ENCODE peak calls at places on chromosomes 12 and 14, in ten cellular contexts. B is pancreas, R is MG63, A is GM12865, G is mucosa of descending colon, L is cardiac fibroblast, W is GM12878, U is upper lobe of right lung, H is fibroblast of pulmonary artery, Z is AG10803. C is an unnamed sample.

GRCh38 chr12:47900480-47901129 is 4.2 kb downstream of the VDR start:
- DNase-seq in B (peak), R (no peak), A (peak), G (peak), L (peak), W (no peak), U (peak), H (no peak), Z (peak), C (no peak)

GRCh38 chr14:97485172-97485571 is 688.0 kb downstream of the VRK1 start:
- DNase-seq in B (no peak), R (no peak), A (peak), G (no peak), L (no peak), W (no peak), U (no peak), H (no peak), Z (no peak), C (no peak)

GRCh38 chr14:56390859-56391258 is 188.7 kb upstream of the TMEM260 start:
- DNase-seq in B (no peak), R (no peak), A (no peak), G (no peak), L (no peak), W (no peak), U (no peak), H (no peak), Z (no peak), C (no peak)

GRCh38 chr14:54383811-54384210 is 13.0 kb upstream of the CDKN3 start:
- DNase-seq in B (no peak), R (no peak), A (no peak), G (no peak), L (no peak), W (no peak), U (no peak), H (no peak), Z (no peak), C (no peak)

GRCh38 chr14:64748521-64748920 is 44.3 kb downstream of the PLEKHG3 start:
- DNase-seq in B (no peak), R (no peak), A (no peak), G (no peak), L (no peak), W (no peak), U (no peak), H (no peak), Z (no peak), C (no peak)

GRCh38 chr12:1612196-1612595 is 16.8 kb upstream of the WNT5B start:
- DNase-seq in B (no peak), R (no peak), A (no peak), G (no peak), L (no peak), W (no peak), U (no peak), H (no peak), Z (peak), C (no peak)

GRCh38 chr12:22275847-22276246 is 58.7 kb downstream of the ST8SIA1 start:
- DNase-seq in B (no peak), R (peak), A (no peak), G (peak), L (peak), W (no peak), U (peak), H (peak), Z (peak), C (peak)

GRCh38 chr12:27237790-27238771 is 6.0 kb upstream of the STK38L start:
- DNase-seq in B (no peak), R (no peak), A (peak), G (no peak), L (peak), W (peak), U (no peak), H (peak), Z (no peak), C (no peak)

GRCh38 chr14:74604896-74605295 is 7.1 kb downstream of the LTBP2 start:
- DNase-seq in B (no peak), R (no peak), A (no peak), G (no peak), L (no peak), W (no peak), U (no peak), H (no peak), Z (peak), C (no peak)

GRCh38 chr12:13670249-13670648 is 311.2 kb downstream of the GRIN2B start:
- DNase-seq in B (no peak), R (no peak), A (no peak), G (no peak), L (no peak), W (no peak), U (no peak), H (no peak), Z (no peak), C (no peak)

GRCh38 chr14:55297611-55298323 is 26.5 kb downstream of the FBXO34 start:
- DNase-seq in B (no peak), R (no peak), A (peak), G (no peak), L (no peak), W (no peak), U (no peak), H (no peak), Z (no peak), C (no peak)

GRCh38 chr12:21891763-21892217 is 49.4 kb downstream of the ABCC9 start:
- DNase-seq in B (peak), R (no peak), A (no peak), G (no peak), L (no peak), W (no peak), U (no peak), H (peak), Z (no peak), C (no peak)

GRCh38 chr12:73892181-73892580 is 645.5 kb upstream of the ATXN7L3B start:
- DNase-seq in B (no peak), R (no peak), A (no peak), G (no peak), L (peak), W (no peak), U (no peak), H (peak), Z (no peak), C (no peak)

GRCh38 chr12:121513464-121514183 is 67.2 kb downstream of the KDM2B start:
- DNase-seq in B (no peak), R (peak), A (peak), G (peak), L (no peak), W (no peak), U (peak), H (no peak), Z (no peak), C (no peak)

GRCh38 chr12:89875225-89875624 is 166.6 kb upstream of the ATP2B1 start:
- DNase-seq in B (no peak), R (no peak), A (no peak), G (no peak), L (no peak), W (no peak), U (no peak), H (no peak), Z (no peak), C (no peak)

GRCh38 chr12:130213249-130213648 is 51.0 kb downstream of the FZD10 start:
- DNase-seq in B (no peak), R (no peak), A (no peak), G (no peak), L (no peak), W (no peak), U (no peak), H (no peak), Z (no peak), C (no peak)

GRCh38 chr14:92480856-92481255 is 32.7 kb upstream of the RIN3 start:
- DNase-seq in B (no peak), R (no peak), A (no peak), G (no peak), L (no peak), W (no peak), U (no peak), H (no peak), Z (no peak), C (no peak)

GRCh38 chr12:6872073-6873048 is 742 bp downstream of the SPSB2 start:
- DNase-seq in B (peak), R (peak), A (peak), G (peak), L (peak), W (peak), U (peak), H (peak), Z (peak), C (no peak)

GRCh38 chr14:51479584-51480305 is 172.0 kb upstream of the FRMD6 start:
- DNase-seq in B (no peak), R (no peak), A (no peak), G (no peak), L (peak), W (peak), U (no peak), H (peak), Z (peak), C (no peak)

GRCh38 chr12:108629824-108630476 is 3.7 kb downstream of the SELPLG start:
- DNase-seq in B (no peak), R (peak), A (no peak), G (no peak), L (peak), W (no peak), U (peak), H (peak), Z (peak), C (peak)

GRCh38 chr12:114974333-114974732 is 290.4 kb upstream of the TBX3 start:
- DNase-seq in B (no peak), R (no peak), A (no peak), G (no peak), L (no peak), W (no peak), U (no peak), H (no peak), Z (no peak), C (no peak)

GRCh38 chr14:52545584-52546317 is 6.6 kb downstream of the TXNDC16 start:
- DNase-seq in B (no peak), R (no peak), A (no peak), G (no peak), L (no peak), W (no peak), U (no peak), H (no peak), Z (no peak), C (no peak)

GRCh38 chr12:58931518-58931917 is 11.2 kb upstream of the LRIG3 start:
- DNase-seq in B (no peak), R (no peak), A (no peak), G (no peak), L (no peak), W (no peak), U (no peak), H (no peak), Z (no peak), C (no peak)

GRCh38 chr12:29403991-29404390 is 23.0 kb upstream of the ERGIC2 start:
- DNase-seq in B (no peak), R (no peak), A (no peak), G (no peak), L (no peak), W (no peak), U (no peak), H (no peak), Z (no peak), C (no peak)

GRCh38 chr12:133192847-133193246 is 11.6 kb downstream of the ZNF268 start:
- DNase-seq in B (no peak), R (no peak), A (no peak), G (no peak), L (no peak), W (no peak), U (no peak), H (no peak), Z (no peak), C (no peak)

GRCh38 chr12:34625116-34625515 is 602.8 kb downstream of the ALG10 start:
- DNase-seq in B (no peak), R (no peak), A (peak), G (no peak), L (peak), W (no peak), U (no peak), H (no peak), Z (peak), C (no peak)

GRCh38 chr12:12083688-12084087 is 12.9 kb downstream of the BCL2L14 start:
- DNase-seq in B (no peak), R (no peak), A (no peak), G (no peak), L (no peak), W (no peak), U (no peak), H (no peak), Z (no peak), C (no peak)

GRCh38 chr14:65948302-65948701 is 535.8 kb downstream of the FUT8 start:
- DNase-seq in B (no peak), R (no peak), A (no peak), G (no peak), L (no peak), W (no peak), U (no peak), H (no peak), Z (no peak), C (no peak)

GRCh38 chr12:13443028-13443427 is 246.5 kb downstream of the EMP1 start:
- DNase-seq in B (no peak), R (no peak), A (no peak), G (no peak), L (no peak), W (no peak), U (no peak), H (no peak), Z (no peak), C (no peak)

GRCh38 chr12:3132636-3133409 is 55.6 kb downstream of the TSPAN9 start:
- DNase-seq in B (no peak), R (no peak), A (no peak), G (no peak), L (peak), W (no peak), U (no peak), H (peak), Z (peak), C (no peak)

GRCh38 chr12:25585021-25585523 is 32.0 kb upstream of the LMNTD1 start:
- DNase-seq in B (no peak), R (peak), A (no peak), G (no peak), L (peak), W (no peak), U (no peak), H (peak), Z (peak), C (peak)

GRCh38 chr12:34292736-34293625 is 270.7 kb downstream of the ALG10 start:
- DNase-seq in B (peak), R (no peak), A (no peak), G (peak), L (no peak), W (no peak), U (peak), H (no peak), Z (no peak), C (no peak)

GRCh38 chr14:20719777-20720176 is 25.9 kb upstream of the EDDM3A start:
- DNase-seq in B (no peak), R (no peak), A (peak), G (no peak), L (no peak), W (no peak), U (no peak), H (no peak), Z (no peak), C (no peak)

GRCh38 chr12:14572401-14572800 is 4.7 kb upstream of the PLBD1 start:
- DNase-seq in B (no peak), R (no peak), A (peak), G (no peak), L (no peak), W (no peak), U (no peak), H (no peak), Z (no peak), C (no peak)

GRCh38 chr14:43480961-43481360 is 1026.1 kb downstream of the FSCB start:
- DNase-seq in B (no peak), R (no peak), A (no peak), G (no peak), L (no peak), W (no peak), U (no peak), H (no peak), Z (no peak), C (no peak)

GRCh38 chr12:13045816-13046215 is 1.6 kb downstream of the FAM234B start:
- DNase-seq in B (no peak), R (no peak), A (no peak), G (no peak), L (no peak), W (no peak), U (no peak), H (no peak), Z (no peak), C (no peak)

GRCh38 chr12:22172501-22172900 is 126.5 kb downstream of the CMAS start:
- DNase-seq in B (no peak), R (no peak), A (no peak), G (no peak), L (no peak), W (no peak), U (no peak), H (no peak), Z (no peak), C (no peak)

GRCh38 chr12:69583203-69583602 is 2.1 kb upstream of the CCT2 start:
- DNase-seq in B (no peak), R (peak), A (no peak), G (no peak), L (no peak), W (no peak), U (no peak), H (no peak), Z (no peak), C (no peak)

GRCh38 chr14:104282332-104283196 is 144.2 kb downstream of the KIF26A start:
- DNase-seq in B (no peak), R (no peak), A (no peak), G (peak), L (no peak), W (no peak), U (peak), H (no peak), Z (no peak), C (no peak)

DNA sequence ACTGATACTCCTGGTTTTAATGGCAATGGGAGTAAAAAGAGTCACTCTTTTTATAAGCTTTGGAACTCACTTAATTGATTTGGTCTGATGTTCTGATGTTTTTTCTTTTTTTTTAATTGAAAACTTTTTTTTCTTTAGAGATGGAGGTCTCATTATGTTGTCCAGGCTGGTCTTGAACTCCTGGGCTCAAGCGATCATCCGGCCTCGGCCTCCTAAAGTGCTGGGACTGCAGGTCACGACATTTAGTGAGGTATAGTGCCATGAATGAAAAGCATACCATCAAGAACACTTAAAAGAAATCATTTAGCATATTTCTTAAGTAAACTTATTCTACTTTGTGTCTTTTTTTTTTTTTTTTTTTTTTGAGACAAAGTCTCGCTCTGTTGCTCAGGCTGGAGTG is 12.7 kb upstream of the EID3 start:
- DNase-seq in B (no peak), R (no peak), A (no peak), G (no peak), L (no peak), W (no peak), U (no peak), H (no peak), Z (no peak), C (no peak)
- H3K4me3 ChIP-seq in B (no peak), R (peak), A (no peak), G (no peak), L (peak), W (no peak), U (no peak), H (peak), Z (no peak), C (peak)

GRCh38 chr12:67048371-67048770 is 220.8 kb upstream of the CAND1 start:
- DNase-seq in B (no peak), R (no peak), A (no peak), G (no peak), L (no peak), W (no peak), U (no peak), H (no peak), Z (no peak), C (no peak)
- H3K4me3 ChIP-seq in B (no peak), R (no peak), A (no peak), G (no peak), L (no peak), W (no peak), U (no peak), H (no peak), Z (no peak), C (no peak)

GRCh38 chr14:24291446-24292117 is 8.0 kb downstream of the DHRS1 start:
- DNase-seq in B (no peak), R (no peak), A (no peak), G (no peak), L (no peak), W (no peak), U (no peak), H (no peak), Z (no peak), C (no peak)
- H3K4me3 ChIP-seq in B (no peak), R (no peak), A (no peak), G (no peak), L (no peak), W (no peak), U (no peak), H (no peak), Z (no peak), C (no peak)

DNA sequence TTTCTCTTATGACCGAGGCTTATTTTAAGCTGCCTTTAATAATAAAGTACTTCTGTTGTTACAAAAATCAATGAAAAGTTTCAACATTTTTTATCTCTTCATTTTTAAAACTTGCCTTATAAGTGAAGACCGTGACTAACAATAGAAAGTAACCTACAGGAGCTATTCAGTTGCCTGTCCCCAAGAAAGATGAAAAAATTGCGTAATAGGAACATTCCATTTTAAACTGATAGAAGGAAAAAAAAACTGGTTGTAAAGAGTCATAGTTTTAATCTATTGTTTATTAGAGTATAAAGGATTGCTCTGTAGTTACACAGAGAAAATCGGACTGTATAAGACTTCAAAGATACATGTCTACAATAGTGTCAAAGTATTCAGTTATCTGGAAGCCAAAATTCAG is 83.3 kb downstream of the DAAM1 start:
- DNase-seq in B (no peak), R (no peak), A (no peak), G (no peak), L (peak), W (no peak), U (no peak), H (peak), Z (no peak), C (no peak)
- H3K4me3 ChIP-seq in B (no peak), R (no peak), A (no peak), G (no peak), L (no peak), W (no peak), U (no peak), H (no peak), Z (no peak), C (no peak)

DNA sequence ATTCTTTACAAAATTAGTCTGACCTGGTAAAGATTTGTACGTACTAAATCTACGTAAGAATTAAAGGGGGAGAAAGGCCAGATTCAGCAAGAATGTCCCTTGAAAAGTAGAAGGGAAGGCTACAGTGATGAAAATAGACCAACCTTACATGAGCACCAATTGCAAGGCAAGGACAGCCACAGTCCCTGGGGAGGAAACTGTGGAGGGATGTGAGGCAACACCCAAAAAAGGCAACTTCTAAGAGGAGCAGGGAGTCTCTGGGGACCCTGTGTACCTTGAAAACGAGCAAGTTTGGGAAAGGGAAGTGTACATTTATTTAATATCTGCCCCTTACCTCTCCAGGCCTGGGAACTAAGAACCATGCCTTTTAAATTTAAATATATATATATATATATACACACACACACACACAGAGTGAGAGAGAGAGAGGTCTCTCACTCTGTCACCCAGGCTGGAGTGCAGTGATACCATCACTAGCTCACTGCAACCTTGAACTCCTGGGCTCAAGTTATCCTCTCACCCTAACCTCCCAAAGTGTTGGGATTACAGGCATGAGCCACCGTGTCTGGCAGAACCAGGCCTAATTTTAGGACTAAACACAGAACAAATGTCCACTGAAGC is 56.4 kb downstream of the TMCC3 start:
- DNase-seq in B (no peak), R (no peak), A (peak), G (no peak), L (no peak), W (peak), U (no peak), H (no peak), Z (no peak), C (no peak)
- H3K4me3 ChIP-seq in B (no peak), R (no peak), A (no peak), G (no peak), L (no peak), W (no peak), U (no peak), H (no peak), Z (no peak), C (no peak)

GRCh38 chr14:38121280-38121679 is 86.4 kb upstream of the SSTR1 start:
- DNase-seq in B (no peak), R (no peak), A (no peak), G (no peak), L (no peak), W (no peak), U (no peak), H (no peak), Z (peak), C (no peak)
- H3K4me3 ChIP-seq in B (no peak), R (no peak), A (no peak), G (no peak), L (no peak), W (no peak), U (no peak), H (no peak), Z (no peak), C (no peak)

GRCh38 chr12:54217774-54218221 is 29.0 kb upstream of the SMUG1 start:
- DNase-seq in B (no peak), R (no peak), A (peak), G (peak), L (peak), W (no peak), U (peak), H (peak), Z (no peak), C (no peak)
- H3K4me3 ChIP-seq in B (no peak), R (no peak), A (peak), G (no peak), L (peak), W (peak), U (peak), H (peak), Z (peak), C (peak)

GRCh38 chr14:79011920-79012204 is 841.7 kb downstream of the NRXN3 start:
- DNase-seq in B (no peak), R (no peak), A (no peak), G (no peak), L (no peak), W (no peak), U (no peak), H (no peak), Z (peak), C (no peak)
- H3K4me3 ChIP-seq in B (no peak), R (no peak), A (no peak), G (no peak), L (no peak), W (no peak), U (no peak), H (no peak), Z (no peak), C (no peak)